ENCODE peak calls at places on chromosomes 13 and 19, in nine cellular contexts. One of them, this sample, is unnamed.

GRCh38 chr13:74966814-74967213 is 515.2 kb downstream of the TBC1D4 start:
- DNase-seq in Calu3: no peak
- DNase-seq in HL-60: no peak
- DNase-seq in B cell: no peak
- DNase-seq in HFFc6: no peak
- DNase-seq in stimulated activated CD4-positive, alpha-beta T cell treated with anti-CD3 and anti-CD28 coated beads, Interleukin-4, amount 100 ng/mL, for 48 hours: no peak
- DNase-seq in NCI-H1105: no peak
- DNase-seq in ascending aorta: no peak
- DNase-seq in SJSA1: no peak
- DNase-seq in this sample: no peak

GRCh38 chr19:13092608-13093260 is 9.9 kb downstream of the LYL1 start:
- DNase-seq in Calu3: no peak
- DNase-seq in HL-60: no peak
- DNase-seq in B cell: no peak
- DNase-seq in HFFc6: no peak
- DNase-seq in stimulated activated CD4-positive, alpha-beta T cell treated with anti-CD3 and anti-CD28 coated beads, Interleukin-4, amount 100 ng/mL, for 48 hours: no peak
- DNase-seq in NCI-H1105: no peak
- DNase-seq in ascending aorta: peak
- DNase-seq in SJSA1: no peak
- DNase-seq in this sample: no peak

GRCh38 chr13:48424212-48424611 is 11.3 kb upstream of the LPAR6 start:
- DNase-seq in Calu3: no peak
- DNase-seq in HL-60: no peak
- DNase-seq in B cell: no peak
- DNase-seq in HFFc6: no peak
- DNase-seq in stimulated activated CD4-positive, alpha-beta T cell treated with anti-CD3 and anti-CD28 coated beads, Interleukin-4, amount 100 ng/mL, for 48 hours: no peak
- DNase-seq in NCI-H1105: no peak
- DNase-seq in ascending aorta: no peak
- DNase-seq in SJSA1: no peak
- DNase-seq in this sample: no peak

GRCh38 chr13:35789335-35790166 is 313.1 kb upstream of the MAB21L1 start:
- DNase-seq in Calu3: no peak
- DNase-seq in HL-60: no peak
- DNase-seq in B cell: no peak
- DNase-seq in HFFc6: peak
- DNase-seq in stimulated activated CD4-positive, alpha-beta T cell treated with anti-CD3 and anti-CD28 coated beads, Interleukin-4, amount 100 ng/mL, for 48 hours: no peak
- DNase-seq in NCI-H1105: peak
- DNase-seq in ascending aorta: no peak
- DNase-seq in SJSA1: peak
- DNase-seq in this sample: no peak

GRCh38 chr19:48182434-48182833 is 12.0 kb downstream of the ZSWIM9 start:
- DNase-seq in Calu3: no peak
- DNase-seq in HL-60: no peak
- DNase-seq in B cell: no peak
- DNase-seq in HFFc6: no peak
- DNase-seq in stimulated activated CD4-positive, alpha-beta T cell treated with anti-CD3 and anti-CD28 coated beads, Interleukin-4, amount 100 ng/mL, for 48 hours: no peak
- DNase-seq in NCI-H1105: no peak
- DNase-seq in ascending aorta: no peak
- DNase-seq in SJSA1: no peak
- DNase-seq in this sample: no peak

GRCh38 chr19:5356428-5356827 is 15.8 kb upstream of the PTPRS start:
- DNase-seq in Calu3: no peak
- DNase-seq in HL-60: no peak
- DNase-seq in B cell: no peak
- DNase-seq in HFFc6: no peak
- DNase-seq in stimulated activated CD4-positive, alpha-beta T cell treated with anti-CD3 and anti-CD28 coated beads, Interleukin-4, amount 100 ng/mL, for 48 hours: no peak
- DNase-seq in NCI-H1105: no peak
- DNase-seq in ascending aorta: no peak
- DNase-seq in SJSA1: no peak
- DNase-seq in this sample: no peak

GRCh38 chr19:7650148-7650547 is 13.2 kb downstream of the STXBP2 start:
- DNase-seq in Calu3: no peak
- DNase-seq in HL-60: no peak
- DNase-seq in B cell: no peak
- DNase-seq in HFFc6: no peak
- DNase-seq in stimulated activated CD4-positive, alpha-beta T cell treated with anti-CD3 and anti-CD28 coated beads, Interleukin-4, amount 100 ng/mL, for 48 hours: no peak
- DNase-seq in NCI-H1105: no peak
- DNase-seq in ascending aorta: no peak
- DNase-seq in SJSA1: no peak
- DNase-seq in this sample: no peak

GRCh38 chr19:4362871-4363545 is 19.6 kb downstream of the MPND start:
- DNase-seq in Calu3: peak
- DNase-seq in HL-60: no peak
- DNase-seq in B cell: no peak
- DNase-seq in HFFc6: no peak
- DNase-seq in stimulated activated CD4-positive, alpha-beta T cell treated with anti-CD3 and anti-CD28 coated beads, Interleukin-4, amount 100 ng/mL, for 48 hours: no peak
- DNase-seq in NCI-H1105: no peak
- DNase-seq in ascending aorta: no peak
- DNase-seq in SJSA1: no peak
- DNase-seq in this sample: no peak

GRCh38 chr13:110109910-110110309 is 197.0 kb downstream of the COL4A1 start:
- DNase-seq in Calu3: no peak
- DNase-seq in HL-60: no peak
- DNase-seq in B cell: no peak
- DNase-seq in HFFc6: peak
- DNase-seq in stimulated activated CD4-positive, alpha-beta T cell treated with anti-CD3 and anti-CD28 coated beads, Interleukin-4, amount 100 ng/mL, for 48 hours: no peak
- DNase-seq in NCI-H1105: no peak
- DNase-seq in ascending aorta: peak
- DNase-seq in SJSA1: peak
- DNase-seq in this sample: no peak

GRCh38 chr19:13995878-13996765 is 10.0 kb downstream of the RFX1 start:
- DNase-seq in Calu3: no peak
- DNase-seq in HL-60: no peak
- DNase-seq in B cell: no peak
- DNase-seq in HFFc6: no peak
- DNase-seq in stimulated activated CD4-positive, alpha-beta T cell treated with anti-CD3 and anti-CD28 coated beads, Interleukin-4, amount 100 ng/mL, for 48 hours: no peak
- DNase-seq in NCI-H1105: no peak
- DNase-seq in ascending aorta: no peak
- DNase-seq in SJSA1: no peak
- DNase-seq in this sample: no peak

GRCh38 chr19:57279418-57280164 is 694 bp upstream of the ZNF460 start:
- DNase-seq in Calu3: peak
- DNase-seq in HL-60: peak
- DNase-seq in B cell: peak
- DNase-seq in HFFc6: peak
- DNase-seq in stimulated activated CD4-positive, alpha-beta T cell treated with anti-CD3 and anti-CD28 coated beads, Interleukin-4, amount 100 ng/mL, for 48 hours: peak
- DNase-seq in NCI-H1105: peak
- DNase-seq in ascending aorta: peak
- DNase-seq in SJSA1: peak
- DNase-seq in this sample: peak

GRCh38 chr19:15142313-15142712 is 35.1 kb downstream of the SYDE1 start:
- DNase-seq in Calu3: no peak
- DNase-seq in HL-60: no peak
- DNase-seq in B cell: no peak
- DNase-seq in HFFc6: no peak
- DNase-seq in stimulated activated CD4-positive, alpha-beta T cell treated with anti-CD3 and anti-CD28 coated beads, Interleukin-4, amount 100 ng/mL, for 48 hours: no peak
- DNase-seq in NCI-H1105: no peak
- DNase-seq in ascending aorta: no peak
- DNase-seq in SJSA1: no peak
- DNase-seq in this sample: no peak

GRCh38 chr13:21033866-21034601 is 27.4 kb downstream of the LATS2 start:
- DNase-seq in Calu3: peak
- DNase-seq in HL-60: no peak
- DNase-seq in B cell: no peak
- DNase-seq in HFFc6: peak
- DNase-seq in stimulated activated CD4-positive, alpha-beta T cell treated with anti-CD3 and anti-CD28 coated beads, Interleukin-4, amount 100 ng/mL, for 48 hours: no peak
- DNase-seq in NCI-H1105: no peak
- DNase-seq in ascending aorta: peak
- DNase-seq in SJSA1: peak
- DNase-seq in this sample: no peak

GRCh38 chr13:50831510-50831909 is 12.0 kb downstream of the DLEU7 start:
- DNase-seq in Calu3: no peak
- DNase-seq in HL-60: no peak
- DNase-seq in B cell: no peak
- DNase-seq in HFFc6: no peak
- DNase-seq in stimulated activated CD4-positive, alpha-beta T cell treated with anti-CD3 and anti-CD28 coated beads, Interleukin-4, amount 100 ng/mL, for 48 hours: no peak
- DNase-seq in NCI-H1105: no peak
- DNase-seq in ascending aorta: no peak
- DNase-seq in SJSA1: no peak
- DNase-seq in this sample: no peak

GRCh38 chr19:43765109-43765876 is 10.5 kb upstream of the SMG9 start:
- DNase-seq in Calu3: peak
- DNase-seq in HL-60: peak
- DNase-seq in B cell: peak
- DNase-seq in HFFc6: peak
- DNase-seq in stimulated activated CD4-positive, alpha-beta T cell treated with anti-CD3 and anti-CD28 coated beads, Interleukin-4, amount 100 ng/mL, for 48 hours: peak
- DNase-seq in NCI-H1105: no peak
- DNase-seq in ascending aorta: peak
- DNase-seq in SJSA1: peak
- DNase-seq in this sample: peak

GRCh38 chr19:2266183-2266993 is 10.2 kb upstream of the JSRP1 start:
- DNase-seq in Calu3: peak
- DNase-seq in HL-60: peak
- DNase-seq in B cell: peak
- DNase-seq in HFFc6: peak
- DNase-seq in stimulated activated CD4-positive, alpha-beta T cell treated with anti-CD3 and anti-CD28 coated beads, Interleukin-4, amount 100 ng/mL, for 48 hours: no peak
- DNase-seq in NCI-H1105: no peak
- DNase-seq in ascending aorta: peak
- DNase-seq in SJSA1: no peak
- DNase-seq in this sample: no peak

GRCh38 chr13:42807866-42808265 is 26.5 kb downstream of the FAM216B start:
- DNase-seq in Calu3: no peak
- DNase-seq in HL-60: no peak
- DNase-seq in B cell: no peak
- DNase-seq in HFFc6: peak
- DNase-seq in stimulated activated CD4-positive, alpha-beta T cell treated with anti-CD3 and anti-CD28 coated beads, Interleukin-4, amount 100 ng/mL, for 48 hours: no peak
- DNase-seq in NCI-H1105: no peak
- DNase-seq in ascending aorta: no peak
- DNase-seq in SJSA1: peak
- DNase-seq in this sample: no peak

GRCh38 chr13:53007872-53008271 is 20.7 kb upstream of the OLFM4 start:
- DNase-seq in Calu3: no peak
- DNase-seq in HL-60: no peak
- DNase-seq in B cell: no peak
- DNase-seq in HFFc6: no peak
- DNase-seq in stimulated activated CD4-positive, alpha-beta T cell treated with anti-CD3 and anti-CD28 coated beads, Interleukin-4, amount 100 ng/mL, for 48 hours: no peak
- DNase-seq in NCI-H1105: no peak
- DNase-seq in ascending aorta: no peak
- DNase-seq in SJSA1: no peak
- DNase-seq in this sample: no peak

GRCh38 chr13:94776300-94776699 is 64.0 kb upstream of the SOX21 start:
- DNase-seq in Calu3: no peak
- DNase-seq in HL-60: no peak
- DNase-seq in B cell: no peak
- DNase-seq in HFFc6: no peak
- DNase-seq in stimulated activated CD4-positive, alpha-beta T cell treated with anti-CD3 and anti-CD28 coated beads, Interleukin-4, amount 100 ng/mL, for 48 hours: no peak
- DNase-seq in NCI-H1105: no peak
- DNase-seq in ascending aorta: no peak
- DNase-seq in SJSA1: no peak
- DNase-seq in this sample: no peak

GRCh38 chr13:101757446-101758039 is 305.1 kb downstream of the ITGBL1 start:
- DNase-seq in Calu3: no peak
- DNase-seq in HL-60: no peak
- DNase-seq in B cell: no peak
- DNase-seq in HFFc6: peak
- DNase-seq in stimulated activated CD4-positive, alpha-beta T cell treated with anti-CD3 and anti-CD28 coated beads, Interleukin-4, amount 100 ng/mL, for 48 hours: no peak
- DNase-seq in NCI-H1105: peak
- DNase-seq in ascending aorta: no peak
- DNase-seq in SJSA1: peak
- DNase-seq in this sample: no peak

GRCh38 chr13:113013303-113013702 is 44.3 kb downstream of the MCF2L start:
- DNase-seq in Calu3: peak
- DNase-seq in HL-60: no peak
- DNase-seq in B cell: no peak
- DNase-seq in HFFc6: no peak
- DNase-seq in stimulated activated CD4-positive, alpha-beta T cell treated with anti-CD3 and anti-CD28 coated beads, Interleukin-4, amount 100 ng/mL, for 48 hours: no peak
- DNase-seq in NCI-H1105: no peak
- DNase-seq in ascending aorta: no peak
- DNase-seq in SJSA1: no peak
- DNase-seq in this sample: no peak

GRCh38 chr13:84985860-84986259 is 813.4 kb downstream of the SLITRK6 start:
- DNase-seq in Calu3: no peak
- DNase-seq in HL-60: no peak
- DNase-seq in B cell: no peak
- DNase-seq in HFFc6: no peak
- DNase-seq in stimulated activated CD4-positive, alpha-beta T cell treated with anti-CD3 and anti-CD28 coated beads, Interleukin-4, amount 100 ng/mL, for 48 hours: no peak
- DNase-seq in NCI-H1105: no peak
- DNase-seq in ascending aorta: no peak
- DNase-seq in SJSA1: no peak
- DNase-seq in this sample: no peak

GRCh38 chr19:48625891-48626327 is 6.6 kb downstream of the SPHK2 start:
- DNase-seq in Calu3: no peak
- DNase-seq in HL-60: no peak
- DNase-seq in B cell: no peak
- DNase-seq in HFFc6: no peak
- DNase-seq in stimulated activated CD4-positive, alpha-beta T cell treated with anti-CD3 and anti-CD28 coated beads, Interleukin-4, amount 100 ng/mL, for 48 hours: no peak
- DNase-seq in NCI-H1105: no peak
- DNase-seq in ascending aorta: no peak
- DNase-seq in SJSA1: no peak
- DNase-seq in this sample: no peak

GRCh38 chr13:98632971-98633370 is 56.1 kb upstream of the STK24 start:
- DNase-seq in Calu3: no peak
- DNase-seq in HL-60: no peak
- DNase-seq in B cell: no peak
- DNase-seq in HFFc6: no peak
- DNase-seq in stimulated activated CD4-positive, alpha-beta T cell treated with anti-CD3 and anti-CD28 coated beads, Interleukin-4, amount 100 ng/mL, for 48 hours: no peak
- DNase-seq in NCI-H1105: no peak
- DNase-seq in ascending aorta: no peak
- DNase-seq in SJSA1: no peak
- DNase-seq in this sample: no peak

GRCh38 chr19:6678690-6679109 is 8.7 kb upstream of the TNFSF14 start:
- DNase-seq in Calu3: no peak
- DNase-seq in HL-60: no peak
- DNase-seq in B cell: no peak
- DNase-seq in HFFc6: peak
- DNase-seq in stimulated activated CD4-positive, alpha-beta T cell treated with anti-CD3 and anti-CD28 coated beads, Interleukin-4, amount 100 ng/mL, for 48 hours: peak
- DNase-seq in NCI-H1105: no peak
- DNase-seq in ascending aorta: no peak
- DNase-seq in SJSA1: no peak
- DNase-seq in this sample: no peak

GRCh38 chr19:37914908-37915307 is 7.9 kb downstream of the SIPA1L3 start:
- DNase-seq in Calu3: no peak
- DNase-seq in HL-60: no peak
- DNase-seq in B cell: peak
- DNase-seq in HFFc6: no peak
- DNase-seq in stimulated activated CD4-positive, alpha-beta T cell treated with anti-CD3 and anti-CD28 coated beads, Interleukin-4, amount 100 ng/mL, for 48 hours: no peak
- DNase-seq in NCI-H1105: no peak
- DNase-seq in ascending aorta: no peak
- DNase-seq in SJSA1: no peak
- DNase-seq in this sample: no peak

GRCh38 chr19:38848299-38849146 is 1.3 kb downstream of the HNRNPL start:
- DNase-seq in Calu3: peak
- DNase-seq in HL-60: no peak
- DNase-seq in B cell: no peak
- DNase-seq in HFFc6: no peak
- DNase-seq in stimulated activated CD4-positive, alpha-beta T cell treated with anti-CD3 and anti-CD28 coated beads, Interleukin-4, amount 100 ng/mL, for 48 hours: no peak
- DNase-seq in NCI-H1105: no peak
- DNase-seq in ascending aorta: no peak
- DNase-seq in SJSA1: no peak
- DNase-seq in this sample: no peak

GRCh38 chr19:46892252-46893179 is 31.7 kb downstream of the ARHGAP35 start:
- DNase-seq in Calu3: no peak
- DNase-seq in HL-60: no peak
- DNase-seq in B cell: peak
- DNase-seq in HFFc6: no peak
- DNase-seq in stimulated activated CD4-positive, alpha-beta T cell treated with anti-CD3 and anti-CD28 coated beads, Interleukin-4, amount 100 ng/mL, for 48 hours: no peak
- DNase-seq in NCI-H1105: no peak
- DNase-seq in ascending aorta: no peak
- DNase-seq in SJSA1: no peak
- DNase-seq in this sample: no peak

GRCh38 chr19:40394816-40395210 is 4.8 kb upstream of the HIPK4 start:
- DNase-seq in Calu3: no peak
- DNase-seq in HL-60: no peak
- DNase-seq in B cell: no peak
- DNase-seq in HFFc6: no peak
- DNase-seq in stimulated activated CD4-positive, alpha-beta T cell treated with anti-CD3 and anti-CD28 coated beads, Interleukin-4, amount 100 ng/mL, for 48 hours: no peak
- DNase-seq in NCI-H1105: no peak
- DNase-seq in ascending aorta: no peak
- DNase-seq in SJSA1: no peak
- DNase-seq in this sample: no peak